ENCODE peak calls at places on chromosomes 3 and 15, in five cellular contexts. U is NCI-H526 treated with DMSO at 0.1 percent for 48 hours, H is fibroblast of lung, C is AG04450, T is Caki2. P is an unnamed sample.

GRCh38 chr15:25333049-25333448 is 105.8 kb downstream of the UBE3A start:
- DNase-seq in U (no peak), H (peak), C (no peak), T (peak), P (no peak)

GRCh38 chr3:69319652-69320051 is 66.2 kb downstream of the FRMD4B start:
- DNase-seq in U (no peak), H (no peak), C (no peak), T (no peak), P (no peak)

GRCh38 chr3:147930417-147930816 is 521.3 kb downstream of the ZIC1 start:
- DNase-seq in U (no peak), H (peak), C (no peak), T (no peak), P (no peak)

GRCh38 chr3:112466041-112466440 is 33.2 kb downstream of the BTLA start:
- DNase-seq in U (no peak), H (no peak), C (no peak), T (no peak), P (no peak)

GRCh38 chr3:187520027-187520945 is 149.9 kb downstream of the SST start:
- DNase-seq in U (no peak), H (peak), C (no peak), T (no peak), P (no peak)

GRCh38 chr3:158672293-158673176 is at the start of gene LXN:
- DNase-seq in U (no peak), H (peak), C (peak), T (peak), P (peak)

GRCh38 chr3:171049831-171050444 is 23.4 kb upstream of the SLC2A2 start:
- DNase-seq in U (peak), H (peak), C (no peak), T (peak), P (peak)

GRCh38 chr3:45793482-45794176 is 2.7 kb downstream of the SLC6A20 start:
- DNase-seq in U (no peak), H (no peak), C (no peak), T (no peak), P (no peak)

GRCh38 chr15:60265057-60265456 is 132.7 kb downstream of the ANXA2 start:
- DNase-seq in U (no peak), H (no peak), C (no peak), T (no peak), P (no peak)

GRCh38 chr3:89059201-89059600 is 48.2 kb upstream of the EPHA3 start:
- DNase-seq in U (no peak), H (peak), C (no peak), T (no peak), P (peak)

GRCh38 chr3:176359211-176359610 is 838.1 kb downstream of the TBL1XR1 start:
- DNase-seq in U (no peak), H (no peak), C (no peak), T (no peak), P (no peak)

GRCh38 chr3:32719335-32719734 is 34.3 kb downstream of the CNOT10 start:
- DNase-seq in U (no peak), H (no peak), C (no peak), T (no peak), P (no peak)

GRCh38 chr15:43517354-43518072 is at the start of gene MAP1A:
- DNase-seq in U (no peak), H (peak), C (no peak), T (no peak), P (peak)

P was measured in hepatic stellate cell.